ENCODE peak calls at places on chromosome 9, in seven cellular contexts. U is T follicular helper cell, N is cardiac fibroblast, R is midbrain, S is fibroblast of gingiva, J is upper lobe of right lung, K is DMS 273 treated with DMSO at 0.1 percent for 48 hours. F is an unnamed sample.

GRCh38 chr9:107868166-107868565 is 378.6 kb upstream of the KLF4 start:
- DNase-seq in U (no peak), N (no peak), R (peak), S (no peak), J (no peak), K (no peak), F (no peak)

GRCh38 chr9:3138236-3139229 is 294.6 kb upstream of the PUM3 start:
- DNase-seq in U (no peak), N (peak), R (no peak), S (peak), J (no peak), K (no peak), F (no peak)

GRCh38 chr9:33778700-33779351 is 16.5 kb upstream of the PRSS3 start:
- DNase-seq in U (peak), N (peak), R (peak), S (peak), J (no peak), K (peak), F (peak)

GRCh38 chr9:95645992-95646391 is 129.2 kb upstream of the PTCH1 start:
- DNase-seq in U (no peak), N (peak), R (no peak), S (peak), J (no peak), K (no peak), F (peak)

GRCh38 chr9:128555180-128555721 is 2.9 kb downstream of the SPTAN1 start:
- DNase-seq in U (no peak), N (peak), R (no peak), S (peak), J (no peak), K (no peak), F (no peak)

GRCh38 chr9:84139296-84140100 is 158.9 kb downstream of the RMI1 start:
- DNase-seq in U (no peak), N (peak), R (peak), S (peak), J (no peak), K (peak), F (peak)

GRCh38 chr9:112203536-112203935 is 28.4 kb upstream of the SUSD1 start:
- DNase-seq in U (no peak), N (peak), R (no peak), S (peak), J (no peak), K (no peak), F (no peak)

GRCh38 chr9:95793924-95794828 is 81.3 kb upstream of the ERCC6L2 start:
- DNase-seq in U (no peak), N (peak), R (no peak), S (peak), J (no peak), K (no peak), F (peak)

GRCh38 chr9:69376651-69377050 is 51.6 kb downstream of the ENTREP1 start:
- DNase-seq in U (no peak), N (peak), R (no peak), S (peak), J (no peak), K (no peak), F (peak)

GRCh38 chr9:72271617-72272478 is 93.2 kb downstream of the ZFAND5 start:
- DNase-seq in U (peak), N (peak), R (peak), S (peak), J (no peak), K (peak), F (peak)

GRCh38 chr9:113042884-113043657 is 13.5 kb downstream of the ZFP37 start:
- DNase-seq in U (no peak), N (peak), R (no peak), S (no peak), J (no peak), K (no peak), F (no peak)

GRCh38 chr9:128550770-128551651 is 1.4 kb upstream of the SPTAN1 start:
- DNase-seq in U (no peak), N (peak), R (peak), S (peak), J (no peak), K (peak), F (no peak)

F was measured in fibroblast of the conjunctiva.